ENCODE peak calls at places on chromosomes 5 and 9, in nine cellular contexts. C is brain pericyte; L is stimulated activated CD4-positive, alpha-beta T cell treated with anti-CD3 and anti-CD28 coated beads, Interleukin-2, amount 100 ng/mL, for 24 hours; X is astrocyte of the spinal cord; J is anterior cingulate cortex; Y is stimulated activated CD8-positive, alpha-beta memory T cell treated with anti-CD3 and anti-CD28 coated beads, Interleukin-4, amount 100 ng/mL, for 1 hour; E is immature natural killer cell; B is HT1080; F is HCEC 1CT. S is an unnamed sample.
A peak's percentile ranks its signal among the peaks of the same experiment; 100 is the strongest.

GRCh38 chr9:87500491-87500890 is 2.8 kb downstream of the DAPK1 start:
- DNase-seq in X (no peak), L (no peak), Y (no peak), B (no peak), C (no peak), J (no peak), F (no peak), E (no peak), S (no peak)

GRCh38 chr5:76765249-76765648 is 49.3 kb downstream of the F2R start:
- DNase-seq in E (no peak), Y (no peak), L (no peak), X (peak; percentile 80), F (peak; percentile 92), C (no peak), J (no peak), B (no peak), S (no peak)

GRCh38 chr9:8816361-8816760 is 1016.8 kb upstream of the DMAC1 start:
- DNase-seq in J (no peak), X (no peak), L (no peak), Y (no peak), C (no peak), B (no peak), F (no peak), E (no peak), S (no peak)

GRCh38 chr9:116060631-116061030 is 93.0 kb upstream of the PAPPA start:
- DNase-seq in Y (no peak), F (no peak), E (no peak), C (no peak), X (no peak), J (no peak), B (no peak), L (no peak), S (no peak)

GRCh38 chr5:139150359-139150999 is 47.7 kb downstream of the SIL1 start:
- DNase-seq in B (no peak), Y (no peak), L (no peak), E (no peak), F (no peak), J (no peak), X (no peak), C (no peak), S (no peak)

GRCh38 chr9:94135222-94135621 is 51.0 kb downstream of the PTPDC1 start:
- DNase-seq in Y (no peak), L (no peak), B (peak; percentile 34), F (peak; percentile 90), E (no peak), J (no peak), X (peak; percentile 96), C (peak; percentile 90), S (no peak)

GRCh38 chr5:88602584-88602983 is 280.4 kb downstream of the MEF2C start:
- DNase-seq in E (peak; percentile 1), J (no peak), C (no peak), Y (no peak), B (no peak), X (no peak), L (peak; percentile 42), F (no peak), S (no peak)

GRCh38 chr5:159033351-159033657 is 66.4 kb downstream of the EBF1 start:
- DNase-seq in B (no peak), X (peak; percentile 51), E (no peak), L (no peak), C (no peak), Y (no peak), F (no peak), J (no peak), S (no peak)

GRCh38 chr5:162529886-162530285 is 462.3 kb downstream of the GABRG2 start:
- DNase-seq in E (peak; percentile 2), F (no peak), X (no peak), C (no peak), Y (no peak), B (no peak), L (no peak), J (no peak), S (no peak)

GRCh38 chr5:153896701-153897100 is 142.0 kb downstream of the FAM114A2 start:
- DNase-seq in J (no peak), Y (no peak), F (peak; percentile 77), E (no peak), B (peak; percentile 2), C (no peak), X (peak; percentile 79), L (no peak), S (no peak)

GRCh38 chr5:31193591-31194457 is at the start of gene CDH6:
- DNase-seq in B (no peak), F (no peak), X (peak; percentile 81), J (peak; percentile 47), L (peak; percentile 8), Y (no peak), E (no peak), C (no peak), S (no peak)

S was measured in cortex of kidney.